ENCODE peak calls at places on chromosomes 1 and 21, in eight cellular contexts. U, I, G, R, O, V, Y and A are unnamed samples.
A peak's percentile ranks its signal among the peaks of the same experiment; 100 is the strongest.

GRCh38 chr1:182649041-182649440 is 35.3 kb downstream of the RGS8 start:
- DNase-seq in O (no peak), V (no peak), I (no peak), R (no peak), Y (no peak), U (no peak), G (no peak), A (no peak)

GRCh38 chr1:3727825-3728776 is 24.1 kb upstream of the CCDC27 start:
- DNase-seq in I (no peak), G (no peak), V (no peak), R (no peak), U (no peak), Y (no peak), O (no peak), A (no peak)

GRCh38 chr21:15006594-15007230 is 58.1 kb downstream of the NRIP1 start:
- DNase-seq in I (no peak), Y (no peak), U (no peak), V (no peak), R (no peak), G (no peak), O (no peak), A (no peak)

GRCh38 chr1:1782399-1783221 is 4.3 kb upstream of the NADK start:
- DNase-seq in I (peak; percentile 88), Y (peak; percentile 65), V (no peak), R (no peak), G (peak; percentile 13), O (peak; percentile 80), U (peak; percentile 89), A (peak; percentile 72)

GRCh38 chr1:199176713-199177112 is 537.9 kb downstream of the PTPRC start:
- DNase-seq in U (no peak), R (no peak), I (no peak), V (no peak), G (no peak), O (no peak), Y (no peak), A (no peak)

GRCh38 chr1:205500240-205501218 is 3.9 kb upstream of the CDK18 start:
- DNase-seq in Y (no peak), V (no peak), R (peak; percentile 75), G (no peak), U (no peak), I (no peak), O (peak; percentile 24), A (no peak)

GRCh38 chr1:60388092-60388987 is 314.8 kb upstream of the C1orf87 start:
- DNase-seq in Y (peak; percentile 9), I (no peak), U (no peak), V (no peak), R (no peak), G (no peak), O (peak; percentile 5), A (no peak)

GRCh38 chr1:21665711-21666571 is 3.2 kb downstream of the RAP1GAP start:
- DNase-seq in U (peak; percentile 12), Y (no peak), G (no peak), R (no peak), O (no peak), I (peak; percentile 73), V (no peak), A (no peak)

GRCh38 chr1:51063121-51063520 is 38.9 kb upstream of the C1orf185 start:
- DNase-seq in R (no peak), I (no peak), G (no peak), V (no peak), U (no peak), Y (no peak), O (no peak), A (no peak)

GRCh38 chr1:13808729-13809131 is 108.7 kb downstream of the PRDM2 start:
- DNase-seq in G (no peak), U (no peak), R (no peak), Y (peak; percentile 39), O (no peak), I (peak; percentile 61), V (no peak), A (peak; percentile 86)

GRCh38 chr1:225863167-225863566 is 19.0 kb downstream of the TMEM63A start:
- DNase-seq in R (no peak), Y (no peak), I (no peak), G (no peak), U (no peak), O (no peak), V (no peak), A (no peak)

GRCh38 chr1:225860107-225860506 is 22.1 kb downstream of the TMEM63A start:
- DNase-seq in I (no peak), O (no peak), R (no peak), G (no peak), Y (no peak), V (no peak), U (no peak), A (no peak)

GRCh38 chr1:225860860-225861441 is 21.2 kb downstream of the TMEM63A start:
- DNase-seq in G (no peak), Y (no peak), R (no peak), O (no peak), I (no peak), V (no peak), U (no peak), A (peak; percentile 16)

GRCh38 chr1:225861834-225862580 is 20.2 kb downstream of the TMEM63A start:
- DNase-seq in U (no peak), I (no peak), Y (no peak), V (no peak), G (no peak), R (no peak), O (no peak), A (no peak)

GRCh38 chr1:225862581-225862950 is 19.6 kb downstream of the TMEM63A start:
- DNase-seq in R (no peak), O (no peak), I (no peak), U (no peak), V (no peak), G (no peak), Y (no peak), A (peak; percentile 30)
- H3K36me3 ChIP-seq in R (peaks cover 10% of the 10 kb centered on the region), O (peaks cover 17% of the 10 kb centered on the region), I (peaks cover 88% of the 10 kb centered on the region), U (no peaks in the 10 kb centered on the region), V (peaks cover 89% of the 10 kb centered on the region), G (peaks cover 93% of the 10 kb centered on the region), Y (peaks cover 32% of the 10 kb centered on the region), A (peaks cover 97% of the 10 kb centered on the region)

GRCh38 chr21:33203371-33203724 is 26.4 kb upstream of the IFNAR2 start:
- DNase-seq in G (no peak), R (no peak), U (no peak), Y (no peak), V (no peak), I (no peak), O (no peak), A (no peak)

GRCh38 chr21:33199516-33200217 is 30.1 kb upstream of the IFNAR2 start:
- DNase-seq in U (no peak), G (peak; percentile 76), O (peak; percentile 94), I (no peak), V (peak; percentile 58), R (peak; percentile 68), Y (peak; percentile 98), A (peak; percentile 43)

GRCh38 chr21:33205476-33205875 is 24.3 kb upstream of the IFNAR2 start:
- DNase-seq in R (no peak), I (no peak), O (peak; percentile 39), G (no peak), U (no peak), V (no peak), Y (no peak), A (no peak)

GRCh38 chr21:33201945-33202344 is 27.8 kb upstream of the IFNAR2 start:
- DNase-seq in I (no peak), R (no peak), V (no peak), O (no peak), G (no peak), Y (no peak), U (no peak), A (no peak)

GRCh38 chr21:33202464-33203363 is 27.0 kb upstream of the IFNAR2 start:
- DNase-seq in V (no peak), G (no peak), U (no peak), R (no peak), O (no peak), I (no peak), Y (no peak), A (no peak)
- H3K4me3 ChIP-seq in V (no peak overlapping the region), G (no peak overlapping the region), U (no peak overlapping the region), R (no peak overlapping the region), O (no peak overlapping the region), I (no peak overlapping the region), Y (no peak overlapping the region), A (no peak overlapping the region)

DNA sequence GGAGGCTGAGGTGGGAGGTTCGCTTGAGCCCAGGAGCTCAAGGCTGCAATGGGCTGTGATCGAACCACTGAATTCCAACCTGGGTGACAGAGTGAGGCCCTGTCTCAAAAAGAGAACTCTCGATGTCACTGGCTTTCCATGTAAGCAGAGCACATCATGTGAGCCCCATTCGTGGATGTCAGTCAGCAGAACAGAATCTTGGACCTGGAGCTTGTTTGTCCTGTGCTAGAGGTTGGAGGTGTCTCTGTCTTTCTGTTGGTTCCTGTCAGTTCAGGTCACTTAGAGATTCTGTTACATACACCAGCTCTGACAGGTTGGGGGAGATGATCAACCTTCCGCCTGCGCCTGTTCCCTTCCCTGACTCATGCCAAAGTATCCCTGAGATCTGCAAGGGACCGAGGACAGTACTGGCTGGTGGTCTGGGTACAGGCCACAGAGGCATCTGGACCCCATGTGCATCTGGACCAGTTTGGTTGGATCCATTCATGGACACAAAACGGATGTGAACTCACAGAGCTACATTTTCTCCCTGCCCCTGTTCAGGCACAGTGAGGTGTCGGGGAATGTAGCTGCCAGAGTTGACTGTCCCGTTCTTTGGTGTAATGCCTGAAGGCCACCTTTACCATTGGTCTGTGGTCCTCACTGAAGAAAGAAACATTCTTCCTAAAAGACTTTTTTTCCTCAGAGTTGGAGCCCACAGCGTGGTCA is 10.0 kb downstream of the ARF1 start:
- DNase-seq in Y (no peak), R (no peak), U (no peak), I (peak; percentile 7), O (no peak), G (no peak), V (no peak), A (no peak)
- H3K36me3 ChIP-seq in Y (no peaks in the 10 kb centered on the region), R (peaks cover 36% of the 10 kb centered on the region), U (no peaks in the 10 kb centered on the region), I (peaks cover 37% of the 10 kb centered on the region), O (peaks cover 4% of the 10 kb centered on the region), G (peaks cover 39% of the 10 kb centered on the region), V (peaks cover 21% of the 10 kb centered on the region), A (peaks cover 18% of the 10 kb centered on the region)

GRCh38 chr1:228734881-228735801 is at the start of gene RHOU:
- DNase-seq in I (peak; percentile 92), G (peak; percentile 11), O (peak; percentile 77), V (peak; percentile 36), U (peak; percentile 89), Y (peak; percentile 59), R (peak; percentile 95), A (peak; percentile 80)

GRCh38 chr1:228736844-228737415 is 1.7 kb downstream of the RHOU start:
- DNase-seq in G (no peak), V (no peak), Y (no peak), R (no peak), O (no peak), U (no peak), I (no peak), A (no peak)

GRCh38 chr1:228739826-228740225 is 4.5 kb downstream of the RHOU start:
- DNase-seq in R (no peak), G (no peak), U (no peak), I (no peak), O (no peak), V (no peak), Y (no peak), A (no peak)

GRCh38 chr1:228735871-228736586 is 750 bp downstream of the RHOU start:
- DNase-seq in I (peak; percentile 79), O (peak; percentile 78), U (peak; percentile 70), V (no peak), Y (peak; percentile 25), G (no peak), R (no peak), A (peak; percentile 39)

DNA sequence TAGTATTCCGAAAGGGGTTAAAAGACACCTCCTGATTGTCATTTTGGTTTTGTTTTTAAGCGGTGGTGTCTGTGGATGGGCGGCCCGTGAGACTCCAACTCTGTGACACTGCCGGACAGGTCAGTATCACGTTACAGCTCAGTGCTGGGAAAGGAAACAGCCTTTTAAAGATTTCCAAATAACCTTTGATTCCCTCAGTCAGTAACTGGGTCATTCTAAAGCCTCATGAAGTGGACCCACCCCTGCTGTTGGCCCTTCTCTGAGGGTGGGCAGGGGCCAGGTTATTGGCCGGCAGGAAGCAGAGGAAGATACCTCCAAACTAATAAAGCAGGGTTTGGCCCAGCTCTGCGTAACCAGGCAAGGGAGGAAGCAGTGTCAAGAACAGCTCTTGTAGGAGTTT is 2.3 kb downstream of the RHOU start:
- DNase-seq in V (no peak), U (no peak), O (no peak), G (no peak), I (no peak), R (no peak), Y (no peak), A (no peak)
- H3K4me3 ChIP-seq in V (no peak overlapping the region), U (no peak overlapping the region), O (no peak overlapping the region), G (no peak overlapping the region), I (peak overlapping the region; percentile 77), R (no peak overlapping the region), Y (peak overlapping the region; percentile 68), A (peak overlapping the region; percentile 91)